ENCODE peak calls at places on chromosomes 2 and 18, in four cellular contexts. S, U, K and C are unnamed samples.

GRCh38 chr2:180739070-180739469 is 241.3 kb upstream of the UBE2E3 start:
- DNase-seq in S (no peak), U (no peak), K (no peak), C (no peak)

GRCh38 chr2:46846454-46846990 is 69.1 kb downstream of the MCFD2 start:
- DNase-seq in S (no peak), U (no peak), K (no peak), C (no peak)

GRCh38 chr2:200399046-200399445 is 92.6 kb downstream of the SPATS2L start:
- DNase-seq in S (no peak), U (no peak), K (no peak), C (no peak)

GRCh38 chr18:49564435-49564834 is 2.6 kb downstream of the LIPG start:
- DNase-seq in S (no peak), U (no peak), K (no peak), C (no peak)

GRCh38 chr2:147456729-147457128 is 388.1 kb upstream of the ACVR2A start:
- DNase-seq in S (no peak), U (no peak), K (no peak), C (no peak)

GRCh38 chr2:237207641-237208040 is 122.0 kb downstream of the COPS8 start:
- DNase-seq in S (no peak), U (no peak), K (no peak), C (no peak)

GRCh38 chr2:235230809-235231601 is 262.8 kb upstream of the AGAP1 start:
- DNase-seq in S (no peak), U (no peak), K (no peak), C (no peak)

GRCh38 chr2:223570784-223571183 is 31.4 kb downstream of the SCG2 start:
- DNase-seq in S (no peak), U (no peak), K (no peak), C (no peak)

GRCh38 chr2:172995323-172996244 is 80.1 kb upstream of the MAP3K20 start:
- DNase-seq in S (peak), U (no peak), K (no peak), C (peak)

GRCh38 chr18:77297919-77298571 is 48.4 kb downstream of the GALR1 start:
- DNase-seq in S (no peak), U (no peak), K (no peak), C (no peak)

GRCh38 chr2:38176619-38177021 is 100.7 kb upstream of the CYP1B1 start:
- DNase-seq in S (no peak), U (no peak), K (no peak), C (no peak)

DNA sequence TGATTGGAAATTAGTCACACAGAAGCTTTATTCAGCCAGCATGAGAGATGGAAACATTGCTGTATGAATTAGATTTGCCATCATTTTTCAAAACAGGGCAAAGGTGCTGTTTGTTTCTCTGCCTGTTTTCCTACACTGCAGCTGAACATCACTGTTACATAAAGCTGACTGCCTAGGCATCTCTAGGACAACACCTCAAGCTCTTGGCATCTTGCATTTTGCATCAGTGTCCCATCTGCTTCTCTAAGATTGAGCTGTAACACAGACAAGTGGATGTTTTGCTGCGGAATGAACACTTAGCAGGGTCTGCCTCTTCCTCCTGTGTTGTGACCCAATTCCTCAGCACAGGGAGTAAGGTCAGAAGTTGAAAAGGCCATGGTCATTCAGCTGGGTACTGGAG is 4.9 kb downstream of the CCT7 start:
- DNase-seq in S (no peak), U (no peak), K (no peak), C (no peak)
- TF ChIP-seq CHD4 in S (no peak), U (no peak), K (no peak), C (no peak)

GRCh38 chr2:202758128-202758527 is 113.4 kb downstream of the ICA1L start:
- DNase-seq in S (no peak), U (no peak), K (no peak), C (no peak)
- TF ChIP-seq CHD4 in S (no peak), U (no peak), K (no peak), C (no peak)

GRCh38 chr2:133817680-133818566 is 249.7 kb upstream of the NCKAP5 start:
- DNase-seq in S (peak), U (no peak), K (no peak), C (peak)

GRCh38 chr2:133822901-133823550 is 254.8 kb upstream of the NCKAP5 start:
- DNase-seq in S (no peak), U (no peak), K (no peak), C (no peak)

GRCh38 chr2:133819906-133820305 is 251.6 kb upstream of the NCKAP5 start:
- DNase-seq in S (no peak), U (no peak), K (no peak), C (no peak)

GRCh38 chr2:133818661-133819060 is 250.4 kb upstream of the NCKAP5 start:
- DNase-seq in S (no peak), U (no peak), K (no peak), C (no peak)

DNA sequence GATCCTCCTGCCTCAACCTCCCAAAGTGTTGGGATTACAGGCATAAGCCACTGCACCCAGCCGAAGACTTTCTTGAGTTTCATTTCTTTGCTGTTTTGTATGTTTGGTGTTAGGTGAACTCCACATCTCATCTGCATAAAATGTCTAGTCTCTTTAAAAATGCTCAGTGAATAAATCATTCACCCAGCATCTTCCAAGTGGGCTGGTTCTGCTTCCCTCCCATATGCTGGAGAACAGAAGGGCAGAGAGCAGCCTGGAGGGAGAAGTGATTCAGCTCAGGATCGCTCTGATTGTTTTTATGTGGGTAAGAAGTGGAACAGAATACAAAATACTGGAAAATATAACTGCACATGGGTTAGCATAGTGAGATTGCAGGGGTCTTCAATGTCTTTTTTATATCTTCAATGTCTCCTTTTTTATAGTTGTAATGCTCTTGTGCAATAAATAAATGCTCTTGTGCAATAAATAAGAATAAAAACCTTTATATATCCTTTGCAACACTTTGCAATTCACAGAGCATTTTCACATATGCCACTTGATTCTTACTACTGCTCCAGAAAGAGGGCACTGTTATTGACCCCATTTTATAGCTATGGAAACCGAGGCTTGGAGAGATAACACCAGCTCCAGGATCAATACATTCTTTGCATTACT is 253.0 kb upstream of the NCKAP5 start:
- DNase-seq in S (no peak), U (no peak), K (no peak), C (no peak)
- TF ChIP-seq CHD4 in S (no peak), U (no peak), K (no peak), C (no peak)

DNA sequence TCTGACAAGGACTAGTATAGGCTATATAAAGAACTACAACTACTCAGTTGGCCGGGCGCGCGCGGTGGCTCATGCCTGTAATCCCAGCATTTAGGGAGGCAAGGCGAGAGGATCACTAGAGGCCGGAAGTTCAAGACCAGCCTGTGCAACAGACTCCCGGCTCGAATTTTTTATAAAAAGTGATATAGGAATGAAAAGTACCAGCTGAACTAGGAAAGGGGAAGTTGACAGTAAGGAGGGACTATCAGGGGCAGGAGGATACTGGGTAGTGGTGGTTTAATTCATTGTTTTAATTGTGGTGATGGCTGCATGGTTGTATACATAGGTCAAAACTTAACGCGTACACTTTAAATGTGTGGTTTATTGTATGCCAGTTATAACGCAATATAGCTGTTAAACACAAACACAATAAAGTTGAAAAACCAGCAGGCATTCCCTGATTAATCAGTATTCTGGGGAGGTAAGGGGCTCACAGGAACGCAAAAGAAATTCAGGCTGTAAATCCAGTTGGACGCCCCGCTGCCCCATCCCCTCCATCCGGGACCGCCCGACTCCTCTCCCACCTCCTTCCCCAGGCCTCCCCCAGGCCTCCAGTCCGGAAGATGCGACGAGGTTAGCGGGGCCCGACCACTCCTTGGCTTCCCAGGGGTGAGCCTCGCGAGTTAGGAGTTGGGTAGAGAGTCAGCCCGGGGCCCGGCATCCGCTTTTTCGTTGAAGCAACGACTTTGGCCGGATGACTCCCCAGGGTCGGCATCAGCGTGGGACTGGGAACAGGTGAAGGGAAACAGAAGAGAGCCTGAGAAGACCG is 746 bp upstream of the POLR1B start:
- DNase-seq in S (peak), U (peak), K (peak), C (no peak)
- TF ChIP-seq CHD4 in S (no peak), U (no peak), K (no peak), C (no peak)

GRCh38 chr2:36452279-36452678 is 96.7 kb downstream of the CRIM1 start:
- DNase-seq in S (no peak), U (no peak), K (no peak), C (no peak)
- TF ChIP-seq CHD4 in S (no peak), U (no peak), K (no peak), C (no peak)

GRCh38 chr2:128228894-128229293 is 89.8 kb downstream of the HS6ST1 start:
- DNase-seq in S (no peak), U (no peak), K (no peak), C (peak)
- TF ChIP-seq CHD4 in S (no peak), U (no peak), K (no peak), C (no peak)

GRCh38 chr2:105766300-105766866 is 21.7 kb downstream of the NCK2 start:
- DNase-seq in S (no peak), U (no peak), K (no peak), C (no peak)
- TF ChIP-seq CHD4 in S (no peak), U (no peak), K (no peak), C (no peak)